ENCODE peak calls at places on chromosome 20, in six cellular contexts. One of them, this sample, is unnamed.

GRCh38 chr20:37226889-37227288 is 34.7 kb downstream of the GHRH start:
- DNase-seq in stimulated activated CD8-positive, alpha-beta memory T cell treated with anti-CD3 and anti-CD28 coated beads, Interleukin-15, amount 100 ng/mL, for 24 hours: no peak
- DNase-seq in A549: no peak
- DNase-seq in T follicular helper cell: no peak
- DNase-seq in heart right ventricle: peak; percentile 63
- DNase-seq in EH: peak; percentile 32
- DNase-seq in this sample: no peak

GRCh38 chr20:46018611-46019010 is 9.9 kb downstream of the MMP9 start:
- DNase-seq in stimulated activated CD8-positive, alpha-beta memory T cell treated with anti-CD3 and anti-CD28 coated beads, Interleukin-15, amount 100 ng/mL, for 24 hours: no peak
- DNase-seq in A549: no peak
- DNase-seq in T follicular helper cell: no peak
- DNase-seq in heart right ventricle: no peak
- DNase-seq in EH: no peak
- DNase-seq in this sample: no peak

GRCh38 chr20:18543932-18544331 is 23.3 kb upstream of the SMIM26 start:
- DNase-seq in stimulated activated CD8-positive, alpha-beta memory T cell treated with anti-CD3 and anti-CD28 coated beads, Interleukin-15, amount 100 ng/mL, for 24 hours: no peak
- DNase-seq in A549: no peak
- DNase-seq in T follicular helper cell: no peak
- DNase-seq in heart right ventricle: peak; percentile 17
- DNase-seq in EH: no peak
- DNase-seq in this sample: no peak

GRCh38 chr20:11267762-11268335 is 594.0 kb upstream of the JAG1 start:
- DNase-seq in stimulated activated CD8-positive, alpha-beta memory T cell treated with anti-CD3 and anti-CD28 coated beads, Interleukin-15, amount 100 ng/mL, for 24 hours: no peak
- DNase-seq in A549: no peak
- DNase-seq in T follicular helper cell: no peak
- DNase-seq in heart right ventricle: no peak
- DNase-seq in EH: no peak
- DNase-seq in this sample: no peak

GRCh38 chr20:21019831-21020655 is 86.1 kb downstream of the LINC00237 start:
- DNase-seq in stimulated activated CD8-positive, alpha-beta memory T cell treated with anti-CD3 and anti-CD28 coated beads, Interleukin-15, amount 100 ng/mL, for 24 hours: no peak
- DNase-seq in A549: no peak
- DNase-seq in T follicular helper cell: no peak
- DNase-seq in heart right ventricle: no peak
- DNase-seq in EH: no peak
- DNase-seq in this sample: no peak

GRCh38 chr20:1533059-1533458 is 24.4 kb downstream of the SIRPD start:
- DNase-seq in stimulated activated CD8-positive, alpha-beta memory T cell treated with anti-CD3 and anti-CD28 coated beads, Interleukin-15, amount 100 ng/mL, for 24 hours: no peak
- DNase-seq in A549: no peak
- DNase-seq in T follicular helper cell: no peak
- DNase-seq in heart right ventricle: no peak
- DNase-seq in EH: no peak
- DNase-seq in this sample: no peak

GRCh38 chr20:21353236-21353635 is 44.1 kb downstream of the NKX2-4 start:
- DNase-seq in stimulated activated CD8-positive, alpha-beta memory T cell treated with anti-CD3 and anti-CD28 coated beads, Interleukin-15, amount 100 ng/mL, for 24 hours: no peak
- DNase-seq in A549: no peak
- DNase-seq in T follicular helper cell: no peak
- DNase-seq in heart right ventricle: no peak
- DNase-seq in EH: peak; percentile 58
- DNase-seq in this sample: no peak

GRCh38 chr20:3586111-3586510 is 77.1 kb downstream of the GFRA4 start:
- DNase-seq in stimulated activated CD8-positive, alpha-beta memory T cell treated with anti-CD3 and anti-CD28 coated beads, Interleukin-15, amount 100 ng/mL, for 24 hours: no peak
- DNase-seq in A549: no peak
- DNase-seq in T follicular helper cell: no peak
- DNase-seq in heart right ventricle: no peak
- DNase-seq in EH: no peak
- DNase-seq in this sample: no peak

GRCh38 chr20:63487116-63487764 is 11.6 kb downstream of the EEF1A2 start:
- DNase-seq in stimulated activated CD8-positive, alpha-beta memory T cell treated with anti-CD3 and anti-CD28 coated beads, Interleukin-15, amount 100 ng/mL, for 24 hours: no peak
- DNase-seq in A549: no peak
- DNase-seq in T follicular helper cell: no peak
- DNase-seq in heart right ventricle: no peak
- DNase-seq in EH: no peak
- DNase-seq in this sample: no peak

GRCh38 chr20:4891364-4891763 is 109.9 kb downstream of the SLC23A2 start:
- DNase-seq in stimulated activated CD8-positive, alpha-beta memory T cell treated with anti-CD3 and anti-CD28 coated beads, Interleukin-15, amount 100 ng/mL, for 24 hours: no peak
- DNase-seq in A549: no peak
- DNase-seq in T follicular helper cell: no peak
- DNase-seq in heart right ventricle: no peak
- DNase-seq in EH: no peak
- DNase-seq in this sample: no peak

GRCh38 chr20:60138263-60139127 is 180.3 kb downstream of the CDH26 start:
- DNase-seq in stimulated activated CD8-positive, alpha-beta memory T cell treated with anti-CD3 and anti-CD28 coated beads, Interleukin-15, amount 100 ng/mL, for 24 hours: no peak
- DNase-seq in A549: no peak
- DNase-seq in T follicular helper cell: peak; percentile 20
- DNase-seq in heart right ventricle: no peak
- DNase-seq in EH: no peak
- DNase-seq in this sample: no peak

GRCh38 chr20:37309941-37310590 is 20.6 kb downstream of the MANBAL start:
- DNase-seq in stimulated activated CD8-positive, alpha-beta memory T cell treated with anti-CD3 and anti-CD28 coated beads, Interleukin-15, amount 100 ng/mL, for 24 hours: no peak
- DNase-seq in A549: no peak
- DNase-seq in T follicular helper cell: no peak
- DNase-seq in heart right ventricle: no peak
- DNase-seq in EH: no peak
- DNase-seq in this sample: no peak

GRCh38 chr20:34083137-34083536 is 28.9 kb downstream of the EIF2S2 start:
- DNase-seq in stimulated activated CD8-positive, alpha-beta memory T cell treated with anti-CD3 and anti-CD28 coated beads, Interleukin-15, amount 100 ng/mL, for 24 hours: no peak
- DNase-seq in A549: no peak
- DNase-seq in T follicular helper cell: no peak
- DNase-seq in heart right ventricle: peak; percentile 84
- DNase-seq in EH: peak; percentile 58
- DNase-seq in this sample: peak; percentile 74

GRCh38 chr20:21432911-21433310 is 35.6 kb upstream of the NKX2-4 start:
- DNase-seq in stimulated activated CD8-positive, alpha-beta memory T cell treated with anti-CD3 and anti-CD28 coated beads, Interleukin-15, amount 100 ng/mL, for 24 hours: no peak
- DNase-seq in A549: no peak
- DNase-seq in T follicular helper cell: no peak
- DNase-seq in heart right ventricle: no peak
- DNase-seq in EH: peak; percentile 33
- DNase-seq in this sample: no peak

This sample was measured in keratinocyte.